ENCODE peak calls at places on chromosomes 16 and 17, in seven cellular contexts. R is choroid plexus epithelial cell; Q is adrenal gland; W is epithelial cell of proximal tubule; S is CD8-positive, alpha-beta T cell; X is psoas muscle; L is esophagus squamous epithelium. F is an unnamed sample.

GRCh38 chr17:65742433-65743312 is 181.2 kb upstream of the AXIN2 start:
- DNase-seq in R (peak), L (no peak), W (peak), Q (peak), S (no peak), X (no peak), F (no peak)

GRCh38 chr17:42182927-42183734 is 2.1 kb downstream of the HCRT start:
- DNase-seq in S (no peak), R (peak), W (no peak), Q (no peak), L (no peak), X (no peak), F (no peak)

GRCh38 chr17:64331946-64332493 is 58.6 kb downstream of the PECAM1 start:
- DNase-seq in X (peak), R (no peak), S (no peak), W (no peak), L (no peak), Q (peak), F (peak)

GRCh38 chr17:35082073-35082657 is 18.7 kb upstream of the RFFL start:
- DNase-seq in S (no peak), W (no peak), L (no peak), Q (peak), R (peak), X (no peak), F (no peak)

GRCh38 chr17:45316271-45317112 is at the start of gene MAP3K14:
- DNase-seq in Q (peak), W (no peak), X (peak), S (peak), R (peak), L (no peak), F (peak)

GRCh38 chr16:59748531-59748930 is 1014.4 kb upstream of the GOT2 start:
- DNase-seq in W (no peak), X (no peak), Q (no peak), S (no peak), L (no peak), R (peak), F (no peak)

GRCh38 chr17:82614095-82614631 is 34.1 kb downstream of the WDR45B start:
- DNase-seq in R (no peak), L (no peak), W (no peak), S (no peak), Q (no peak), X (no peak), F (no peak)

GRCh38 chr17:31593806-31594205 is 202.3 kb downstream of the RAB11FIP4 start:
- DNase-seq in X (peak), Q (no peak), L (no peak), S (no peak), W (no peak), R (no peak), F (no peak)

GRCh38 chr17:3034578-3034920 is 28.9 kb downstream of the OR1D5 start:
- DNase-seq in W (no peak), L (no peak), S (no peak), X (no peak), Q (no peak), R (no peak), F (no peak)

GRCh38 chr17:57354669-57355068 is 98.3 kb downstream of the MSI2 start:
- DNase-seq in W (no peak), S (no peak), X (no peak), Q (no peak), R (no peak), L (no peak), F (no peak)

GRCh38 chr16:57711993-57712392 is 17.4 kb downstream of the DRC7 start:
- DNase-seq in W (no peak), Q (no peak), S (no peak), R (no peak), L (no peak), X (no peak), F (no peak)

DNA sequence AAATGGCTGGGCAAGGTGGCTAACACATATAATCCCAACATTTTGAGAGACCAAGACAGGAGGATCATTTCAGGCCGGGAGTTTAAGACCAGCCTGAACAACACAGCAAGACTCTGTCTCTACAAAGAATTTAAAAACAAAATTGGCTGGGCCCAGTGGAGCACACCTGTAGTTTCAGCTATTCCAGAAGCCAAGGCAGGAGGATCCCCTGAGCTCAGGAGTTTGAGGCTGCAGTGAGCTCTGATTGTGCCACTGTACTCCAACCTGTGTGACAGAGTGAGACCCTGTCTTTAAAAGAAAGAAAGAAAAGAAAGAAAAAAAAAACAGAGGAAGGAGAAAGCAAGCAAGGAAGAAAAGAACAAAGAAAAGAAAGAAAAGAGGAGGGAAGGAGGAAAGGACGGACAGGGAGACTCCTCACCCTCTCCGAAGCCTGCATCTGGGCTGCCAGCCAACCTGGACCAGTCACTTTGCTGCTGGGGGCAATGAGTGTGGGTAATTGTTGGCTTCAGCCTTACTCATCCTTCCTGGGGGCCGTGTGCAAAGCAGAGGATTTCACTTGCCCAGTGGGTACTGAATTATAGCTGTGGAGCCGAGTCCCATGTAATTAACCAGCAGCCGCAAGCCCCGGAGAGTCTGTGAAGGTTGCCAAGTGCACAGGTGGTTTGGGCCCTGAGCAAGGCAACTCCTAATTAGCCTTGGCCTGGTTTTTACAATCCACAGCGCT is 6.7 kb upstream of the MT4 start:
- DNase-seq in R (peak), W (peak), S (no peak), Q (peak), L (no peak), X (peak), F (no peak)
- TF ChIP-seq CTCF in R (no peak), W (no peak), S (no peak), Q (no peak), L (no peak), X (no peak), F (no peak)

GRCh38 chr17:7313890-7314718 is 1.1 kb downstream of the GPS2 start:
- DNase-seq in X (no peak), S (no peak), W (no peak), L (no peak), Q (no peak), R (peak), F (peak)

GRCh38 chr17:7314719-7315569 is at the start of gene GPS2:
- DNase-seq in Q (peak), S (peak), W (no peak), L (peak), X (peak), R (peak), F (peak)

GRCh38 chr17:7312432-7313027 is 2.6 kb downstream of the GPS2 start:
- DNase-seq in R (no peak), W (no peak), L (no peak), Q (no peak), X (no peak), S (no peak), F (no peak)

GRCh38 chr17:7311110-7311698 is 3.8 kb downstream of the EIF5A start:
- DNase-seq in Q (no peak), L (no peak), X (no peak), S (no peak), R (no peak), W (no peak), F (no peak)

DNA sequence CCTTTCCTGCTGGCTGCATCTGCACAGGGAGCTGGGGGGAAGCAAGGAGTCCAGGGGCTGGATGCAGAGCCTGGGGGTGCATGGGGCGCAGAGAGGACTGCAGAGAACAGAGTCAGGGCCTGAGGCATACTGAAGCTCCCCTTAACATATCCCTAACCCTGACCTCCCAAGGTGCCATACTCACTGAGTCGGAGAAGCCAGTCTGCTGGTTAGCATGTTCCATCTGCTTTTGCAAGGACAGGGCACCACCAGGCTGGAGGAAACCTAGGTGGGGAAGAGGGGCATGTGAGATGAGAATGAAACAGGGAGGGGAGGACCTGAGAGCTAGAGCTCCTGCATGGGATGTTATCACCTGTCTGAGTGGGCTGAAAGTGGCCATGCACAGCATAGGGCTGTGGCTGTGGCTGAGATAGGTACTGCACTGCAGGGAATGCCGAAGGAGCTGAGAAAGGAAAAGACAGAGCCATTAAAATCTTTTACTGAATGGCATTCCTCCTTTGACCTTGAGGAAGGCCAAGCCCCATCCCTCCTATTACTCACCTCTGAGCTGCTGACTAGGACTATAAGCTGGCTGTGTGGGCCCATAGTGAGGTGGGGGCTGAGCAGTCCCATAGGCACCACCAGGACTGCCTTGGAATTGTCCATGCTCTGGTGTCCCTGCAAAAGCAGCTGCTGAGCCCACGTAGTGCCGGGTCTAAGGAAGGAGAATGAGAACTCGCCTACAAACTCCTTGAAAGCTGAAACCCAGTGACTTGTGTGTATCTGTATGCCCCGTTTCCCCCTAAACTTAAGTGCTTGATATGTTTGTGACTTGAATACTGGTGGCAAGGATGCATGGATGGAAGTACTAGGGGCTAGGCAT is 1.9 kb downstream of the GPS2 start:
- DNase-seq in X (no peak), R (no peak), L (no peak), S (no peak), Q (no peak), W (no peak), F (peak)
- TF ChIP-seq CTCF in X (no peak), R (peak), L (no peak), S (no peak), Q (no peak), W (peak), F (no peak)

GRCh38 chr17:38750312-38751121 is 2.0 kb upstream of the PSMB3 start:
- DNase-seq in S (no peak), W (peak), L (no peak), X (no peak), R (no peak), Q (peak), F (no peak)

GRCh38 chr17:38752119-38752929 is at the start of gene PSMB3:
- DNase-seq in W (peak), R (peak), S (peak), Q (peak), X (peak), L (peak), F (peak)

GRCh38 chr17:38751803-38752118 is 780 bp upstream of the PSMB3 start:
- DNase-seq in X (peak), Q (peak), W (peak), S (peak), L (no peak), R (peak), F (peak)

GRCh38 chr17:38751144-38751802 is 1.3 kb upstream of the PSMB3 start:
- DNase-seq in R (no peak), W (no peak), X (no peak), Q (no peak), L (no peak), S (no peak), F (no peak)

DNA sequence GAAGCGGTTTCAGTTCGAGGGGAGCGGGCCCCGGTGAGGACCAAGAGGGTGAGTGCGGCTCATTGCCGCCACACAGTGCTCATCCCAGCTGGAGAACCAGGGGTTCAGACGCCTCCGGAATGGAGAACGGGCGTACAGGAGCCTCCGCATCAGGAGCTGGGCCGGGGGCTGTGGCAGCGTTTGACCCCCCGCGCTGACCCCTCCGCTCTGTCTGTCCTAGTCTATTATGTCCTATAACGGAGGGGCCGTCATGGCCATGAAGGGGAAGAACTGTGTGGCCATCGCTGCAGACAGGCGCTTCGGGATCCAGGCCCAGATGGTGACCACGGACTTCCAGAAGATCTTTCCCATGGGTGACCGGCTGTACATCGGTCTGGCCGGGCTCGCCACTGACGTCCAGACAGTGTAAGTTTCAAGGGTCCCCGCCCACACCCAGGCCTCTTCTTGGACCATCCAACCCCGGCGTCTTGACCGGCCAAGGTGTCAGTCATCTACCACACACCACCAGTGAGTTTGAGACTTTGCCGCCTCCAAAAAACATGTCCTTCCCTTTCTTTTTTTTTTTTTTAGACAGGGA is 477 bp downstream of the PSMB3 start:
- DNase-seq in R (no peak), S (no peak), X (no peak), Q (peak), W (no peak), L (no peak), F (no peak)
- TF ChIP-seq CTCF in R (no peak), S (no peak), X (no peak), Q (no peak), W (no peak), L (no peak), F (no peak)

GRCh38 chr16:71971571-71971970 is 28.6 kb downstream of the PKD1L3 start:
- DNase-seq in X (no peak), L (no peak), S (no peak), R (no peak), W (no peak), Q (no peak), F (no peak)
- TF ChIP-seq CTCF in X (no peak), L (no peak), S (no peak), R (no peak), W (no peak), Q (no peak), F (no peak)